ENCODE peak calls at places on chromosomes 7 and 10, in seven cellular contexts. W, B, K, A, U, J and L are unnamed samples.

GRCh38 chr7:155002411-155003214 is at the start of gene PAXIP1:
- DNase-seq in W (no peak), B (peak), K (peak), A (peak), U (peak), J (no peak), L (peak)

GRCh38 chr7:98840604-98841508 is 29.0 kb downstream of the TMEM130 start:
- DNase-seq in W (peak), B (no peak), K (no peak), A (no peak), U (no peak), J (no peak), L (no peak)

GRCh38 chr10:22649390-22649841 is 65.0 kb downstream of the PIP4K2A start:
- DNase-seq in W (no peak), B (no peak), K (no peak), A (no peak), U (no peak), J (no peak), L (no peak)

GRCh38 chr10:13659887-13660544 is 73.3 kb downstream of the PRPF18 start:
- DNase-seq in W (peak), B (peak), K (peak), A (no peak), U (peak), J (no peak), L (peak)

GRCh38 chr7:35003679-35004278 is 33.5 kb downstream of the DPY19L1 start:
- DNase-seq in W (peak), B (no peak), K (no peak), A (peak), U (no peak), J (peak), L (peak)

GRCh38 chr7:95772771-95773581 is 622 bp downstream of the DYNC1I1 start:
- DNase-seq in W (peak), B (no peak), K (peak), A (peak), U (no peak), J (no peak), L (no peak)

GRCh38 chr10:130050721-130051120 is 59.9 kb downstream of the C10orf143 start:
- DNase-seq in W (no peak), B (no peak), K (no peak), A (no peak), U (no peak), J (no peak), L (no peak)

GRCh38 chr10:43160067-43160918 is 22.0 kb downstream of the CSGALNACT2 start:
- DNase-seq in W (peak), B (no peak), K (peak), A (no peak), U (no peak), J (no peak), L (no peak)

GRCh38 chr10:122249991-122250750 is 20.9 kb upstream of the BTBD16 start:
- DNase-seq in W (no peak), B (no peak), K (no peak), A (no peak), U (no peak), J (no peak), L (no peak)

GRCh38 chr10:42983595-42983990 is 93.3 kb upstream of the RET start:
- DNase-seq in W (no peak), B (no peak), K (no peak), A (no peak), U (no peak), J (no peak), L (no peak)

GRCh38 chr10:93180402-93181040 is 106.8 kb downstream of the CYP26A1 start:
- DNase-seq in W (peak), B (no peak), K (no peak), A (no peak), U (no peak), J (no peak), L (no peak)

GRCh38 chr10:122232781-122233180 is 38.3 kb upstream of the BTBD16 start:
- DNase-seq in W (peak), B (no peak), K (peak), A (peak), U (no peak), J (no peak), L (no peak)

GRCh38 chr10:5640036-5640435 is 26.4 kb downstream of the ASB13 start:
- DNase-seq in W (no peak), B (no peak), K (no peak), A (no peak), U (no peak), J (no peak), L (no peak)

GRCh38 chr10:12701696-12702095 is 299.8 kb downstream of the CCDC3 start:
- DNase-seq in W (peak), B (no peak), K (no peak), A (no peak), U (no peak), J (no peak), L (no peak)

GRCh38 chr7:79308176-79308575 is 145.3 kb downstream of the MAGI2 start:
- DNase-seq in W (peak), B (no peak), K (no peak), A (no peak), U (no peak), J (peak), L (peak)

GRCh38 chr7:36153571-36154097 is 580 bp downstream of the EEPD1 start:
- DNase-seq in W (no peak), B (no peak), K (peak), A (no peak), U (peak), J (no peak), L (no peak)

GRCh38 chr10:22693371-22693784 is 21.0 kb downstream of the PIP4K2A start:
- DNase-seq in W (peak), B (no peak), K (no peak), A (no peak), U (no peak), J (no peak), L (no peak)

GRCh38 chr10:112812571-112812970 is 137.5 kb upstream of the TCF7L2 start:
- DNase-seq in W (no peak), B (no peak), K (no peak), A (no peak), U (no peak), J (no peak), L (no peak)

GRCh38 chr10:21162948-21163347 is 265.8 kb upstream of the NEBL start:
- DNase-seq in W (no peak), B (no peak), K (no peak), A (no peak), U (no peak), J (no peak), L (no peak)

GRCh38 chr7:76397409-76398183 is 11.9 kb downstream of the SSC4D start:
- DNase-seq in W (peak), B (peak), K (peak), A (peak), U (peak), J (no peak), L (no peak)

GRCh38 chr7:111232249-111233084 is 141.5 kb downstream of the LRRN3 start:
- DNase-seq in W (peak), B (no peak), K (no peak), A (no peak), U (no peak), J (no peak), L (no peak)